ENCODE peak calls at places on chromosomes 4 and X, in four cellular contexts. O is osteocyte, Z is right cardiac atrium, T is NCI-H69. G is an unnamed sample.

GRCh38 chr4:114378306-114378903 is 220.2 kb upstream of the UGT8 start:
- DNase-seq in O (no peak), Z (no peak), T (peak), G (no peak)

GRCh38 chr4:125315571-125316390 is 1.0 kb downstream of the FAT4 start:
- DNase-seq in O (peak), Z (peak), T (peak), G (peak)

GRCh38 chr4:95387719-95388118 is 161.1 kb downstream of the UNC5C start:
- DNase-seq in O (no peak), Z (no peak), T (no peak), G (no peak)

GRCh38 chrX:98380106-98380505 is 1496.4 kb downstream of the RPA4 start:
- DNase-seq in O (no peak), Z (no peak), T (no peak), G (no peak)

GRCh38 chr4:179595671-179596410 is 2153.6 kb upstream of the AGA start:
- DNase-seq in O (no peak), Z (no peak), T (peak), G (no peak)

GRCh38 chr4:52987401-52988056 is 125.4 kb downstream of the RASL11B start:
- DNase-seq in O (no peak), Z (no peak), T (peak), G (no peak)

GRCh38 chrX:31124536-31124935 is 52.7 kb upstream of the FTHL17 start:
- DNase-seq in O (no peak), Z (no peak), T (peak), G (no peak)

GRCh38 chr4:134691915-134692314 is 490.3 kb upstream of the PABPC4L start:
- DNase-seq in O (no peak), Z (no peak), T (no peak), G (no peak)

GRCh38 chr4:99652596-99653436 is 4.8 kb downstream of the C4orf54 start:
- DNase-seq in O (no peak), Z (peak), T (no peak), G (no peak)

GRCh38 chr4:77010841-77011354 is 61.3 kb downstream of the SEPTIN11 start:
- DNase-seq in O (no peak), Z (no peak), T (no peak), G (no peak)

GRCh38 chr4:73539386-73539785 is 57.8 kb downstream of the AFM start:
- DNase-seq in O (no peak), Z (no peak), T (no peak), G (no peak)

GRCh38 chrX:31423575-31424284 is 351.9 kb upstream of the FTHL17 start:
- DNase-seq in O (no peak), Z (peak), T (peak), G (no peak)

GRCh38 chrX:30653415-30654131 is at the start of gene GK:
- DNase-seq in O (no peak), Z (no peak), T (peak), G (peak)

GRCh38 chrX:136525738-136526606 is 6.0 kb upstream of the VGLL1 start:
- DNase-seq in O (no peak), Z (peak), T (peak), G (no peak)

GRCh38 chrX:13283968-13284914 is 35.6 kb downstream of the ATXN3L start:
- DNase-seq in O (no peak), Z (no peak), T (peak), G (no peak)

GRCh38 chrX:49879656-49880277 is 483 bp downstream of the USP27X start:
- DNase-seq in O (no peak), Z (no peak), T (peak), G (peak)

GRCh38 chr4:181475781-181476180 is 767.4 kb upstream of the TENM3 start:
- DNase-seq in O (no peak), Z (peak), T (peak), G (no peak)

GRCh38 chr4:110477836-110478235 is 1.9 kb downstream of the ENPEP start:
- DNase-seq in O (no peak), Z (no peak), T (no peak), G (no peak)

GRCh38 chrX:68443155-68443868 is 10.0 kb upstream of the OPHN1 start:
- DNase-seq in O (no peak), Z (no peak), T (no peak), G (no peak)

GRCh38 chr4:55819634-55820033 is at the start of gene EXOC1L:
- DNase-seq in O (no peak), Z (peak), T (peak), G (no peak)

GRCh38 chr4:124872659-124873058 is 160.1 kb upstream of the ANKRD50 start:
- DNase-seq in O (no peak), Z (no peak), T (no peak), G (no peak)

GRCh38 chrX:40092808-40093435 is 4.8 kb downstream of the BCOR start:
- DNase-seq in O (no peak), Z (no peak), T (no peak), G (no peak)

GRCh38 chr4:185966997-185967775 is 101.8 kb upstream of the TLR3 start:
- DNase-seq in O (no peak), Z (no peak), T (no peak), G (no peak)

GRCh38 chrX:74461384-74461783 is 40.1 kb downstream of the SLC16A2 start:
- DNase-seq in O (no peak), Z (no peak), T (no peak), G (no peak)

GRCh38 chrX:53294024-53294648 is 12.8 kb upstream of the IQSEC2 start:
- DNase-seq in O (no peak), Z (no peak), T (peak), G (no peak)

G was measured in activated CD8-positive, alpha-beta memory T cell treated with anti-CD3 and anti-CD28 coated beads, Interleukin-2, amount 50 U/mL, for 48 hours.